ENCODE peak calls at places on chromosome 11, in eight cellular contexts. H, J, R, M, C, T, E and O are unnamed samples.
A peak's percentile ranks its signal among the peaks of the same experiment; 100 is the strongest.

GRCh38 chr11:130202818-130203671 is 43.5 kb downstream of the ST14 start:
- DNase-seq in H (no peak), J (no peak), R (no peak), M (no peak), C (no peak), T (no peak), E (no peak), O (no peak)

GRCh38 chr11:134682577-134682976 is 270.5 kb upstream of the B3GAT1 start:
- DNase-seq in H (no peak), J (no peak), R (no peak), M (no peak), C (no peak), T (no peak), E (no peak), O (no peak)

GRCh38 chr11:29119691-29120328 is 897.0 kb downstream of the KCNA4 start:
- DNase-seq in H (peak; percentile 44), J (no peak), R (no peak), M (peak; percentile 90), C (no peak), T (no peak), E (peak; percentile 61), O (no peak)

GRCh38 chr11:9600651-9601040 is 27.2 kb downstream of the WEE1 start:
- DNase-seq in H (no peak), J (no peak), R (no peak), M (peak; percentile 35), C (no peak), T (no peak), E (no peak), O (no peak)

GRCh38 chr11:87007938-87008337 is 29.8 kb upstream of the TMEM135 start:
- DNase-seq in H (no peak), J (no peak), R (no peak), M (no peak), C (no peak), T (no peak), E (peak; percentile 48), O (no peak)

GRCh38 chr11:35855685-35856084 is 88.2 kb upstream of the LDLRAD3 start:
- DNase-seq in H (no peak), J (no peak), R (no peak), M (no peak), C (no peak), T (no peak), E (no peak), O (no peak)

GRCh38 chr11:61766353-61766841 is 14.0 kb downstream of the MYRF start:
- DNase-seq in H (peak; percentile 61), J (no peak), R (no peak), M (peak; percentile 26), C (no peak), T (no peak), E (no peak), O (no peak)

GRCh38 chr11:87428266-87428665 is 390.5 kb downstream of the TMEM135 start:
- DNase-seq in H (no peak), J (no peak), R (no peak), M (no peak), C (no peak), T (no peak), E (peak; percentile 25), O (no peak)

GRCh38 chr11:104328514-104328912 is 164.6 kb upstream of the PDGFD start:
- DNase-seq in H (no peak), J (no peak), R (no peak), M (no peak), C (no peak), T (no peak), E (no peak), O (no peak)

GRCh38 chr11:15489281-15489680 is 374.6 kb downstream of the INSC start:
- DNase-seq in H (no peak), J (no peak), R (no peak), M (no peak), C (no peak), T (no peak), E (no peak), O (no peak)

GRCh38 chr11:73140213-73141030 is 1.7 kb downstream of the FCHSD2 start:
- DNase-seq in H (no peak), J (no peak), R (peak; percentile 38), M (peak; percentile 37), C (no peak), T (no peak), E (peak; percentile 57), O (peak; percentile 26)

GRCh38 chr11:41714101-41714500 is 254.6 kb upstream of the LRRC4C start:
- DNase-seq in H (peak; percentile 1), J (no peak), R (no peak), M (no peak), C (no peak), T (no peak), E (no peak), O (no peak)

GRCh38 chr11:26849009-26849408 is 127.1 kb upstream of the SLC5A12 start:
- DNase-seq in H (no peak), J (no peak), R (no peak), M (no peak), C (no peak), T (no peak), E (no peak), O (peak; percentile 54)

GRCh38 chr11:78659326-78660319 is 85.0 kb upstream of the NARS2 start:
- DNase-seq in H (no peak), J (no peak), R (no peak), M (no peak), C (no peak), T (no peak), E (no peak), O (no peak)

GRCh38 chr11:128018692-128019091 is 568.7 kb downstream of the ETS1 start:
- DNase-seq in H (no peak), J (no peak), R (no peak), M (peak; percentile 30), C (no peak), T (no peak), E (no peak), O (no peak)

GRCh38 chr11:3947084-3947483 is 91.6 kb downstream of the STIM1 start:
- DNase-seq in H (no peak), J (no peak), R (no peak), M (peak; percentile 36), C (peak; percentile 31), T (no peak), E (peak; percentile 38), O (no peak)

GRCh38 chr11:64867748-64868462 is 10.5 kb downstream of the EHD1 start:
- DNase-seq in H (no peak), J (no peak), R (peak; percentile 58), M (no peak), C (no peak), T (no peak), E (no peak), O (no peak)

GRCh38 chr11:12448131-12448939 is 71.0 kb downstream of the PARVA start:
- DNase-seq in H (no peak), J (no peak), R (no peak), M (no peak), C (no peak), T (no peak), E (no peak), O (no peak)

GRCh38 chr11:19972637-19973036 is 187.6 kb downstream of the DBX1 start:
- DNase-seq in H (no peak), J (no peak), R (no peak), M (no peak), C (no peak), T (no peak), E (no peak), O (no peak)

GRCh38 chr11:110491577-110492352 is 62.0 kb downstream of the FDX1 start:
- DNase-seq in H (no peak), J (no peak), R (no peak), M (no peak), C (no peak), T (no peak), E (no peak), O (no peak)

GRCh38 chr11:43930868-43931716 is 11.3 kb upstream of the C11orf96 start:
- DNase-seq in H (no peak), J (no peak), R (no peak), M (no peak), C (no peak), T (no peak), E (no peak), O (no peak)